ENCODE peak calls at places on chromosomes 12 and 14, in five cellular contexts. J is erythroblast, D is stomach, A is GM12891, Q is H54. V is an unnamed sample.

GRCh38 chr14:88835661-88836060 is 11.2 kb downstream of the TTC8 start:
- DNase-seq in D (no peak), Q (no peak), A (no peak), J (no peak), V (peak; percentile 24)

GRCh38 chr12:131507881-131508280 is 203.0 kb upstream of the SFSWAP start:
- DNase-seq in A (no peak), J (no peak), D (no peak), Q (no peak), V (no peak)

GRCh38 chr14:87667661-87668060 is 325.3 kb downstream of the GALC start:
- DNase-seq in Q (no peak), D (no peak), A (no peak), J (no peak), V (no peak)

GRCh38 chr12:11795192-11795909 is 145.9 kb downstream of the ETV6 start:
- DNase-seq in D (no peak), J (no peak), A (no peak), Q (no peak), V (no peak)

GRCh38 chr12:68227356-68227755 is 1.7 kb upstream of the IL26 start:
- DNase-seq in Q (no peak), A (no peak), D (no peak), J (no peak), V (no peak)

GRCh38 chr14:96146131-96146771 is 58.4 kb upstream of the BDKRB2 start:
- DNase-seq in D (peak; percentile 61), J (no peak), A (no peak), Q (no peak), V (peak; percentile 70)

GRCh38 chr14:55599250-55599879 is 19.4 kb downstream of the KTN1 start:
- DNase-seq in D (peak; percentile 54), A (no peak), J (peak; percentile 11), Q (no peak), V (no peak)

GRCh38 chr14:97021001-97021400 is 223.8 kb downstream of the VRK1 start:
- DNase-seq in J (peak; percentile 8), Q (no peak), A (no peak), D (no peak), V (no peak)

GRCh38 chr14:94330857-94331256 is 7.7 kb upstream of the SERPINA6 start:
- DNase-seq in D (no peak), Q (no peak), A (no peak), J (no peak), V (no peak)

GRCh38 chr12:131098178-131098981 is 144.7 kb downstream of the ADGRD1 start:
- DNase-seq in Q (no peak), A (no peak), J (no peak), D (no peak), V (no peak)

DNA sequence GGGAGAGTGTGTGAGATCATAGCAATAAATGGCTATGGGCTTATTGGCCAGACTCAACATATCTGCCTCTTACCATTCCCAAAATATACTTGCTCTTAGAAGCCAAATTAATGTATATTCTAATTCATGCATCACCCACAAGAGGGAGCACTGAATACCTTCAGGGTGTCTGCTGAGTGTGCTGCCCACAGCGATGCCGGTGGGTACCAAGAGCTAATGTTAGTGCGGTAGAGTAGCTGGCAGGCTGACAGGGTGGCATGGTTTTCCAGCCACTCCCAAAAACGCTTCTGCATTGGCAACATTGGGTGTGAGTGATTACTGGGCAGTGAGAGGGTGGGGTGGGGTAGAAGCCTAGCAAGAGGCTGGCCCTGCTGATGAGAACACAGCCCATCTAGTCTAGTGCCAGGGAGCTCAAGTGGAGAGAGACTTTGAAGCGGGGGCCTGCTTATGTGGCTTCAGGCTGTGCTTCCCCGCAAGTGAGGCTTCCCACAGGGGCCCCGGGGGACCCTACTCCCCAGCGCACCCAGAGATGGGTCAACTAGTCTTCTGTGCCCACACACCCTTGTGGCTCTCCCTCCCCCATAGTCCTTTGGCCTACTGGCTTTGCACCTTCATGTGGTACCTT is 9.2 kb upstream of the PLEKHD1 start:
- DNase-seq in J (peak; percentile 12), Q (peak; percentile 17), D (no peak), A (no peak), V (peak; percentile 7)
- TF ChIP-seq POLR2A in J (no peak), Q (no peak), D (no peak), A (no peak), V (no peak)

GRCh38 chr14:75340921-75341320 is 62.3 kb downstream of the FOS start:
- DNase-seq in D (peak; percentile 67), A (no peak), J (no peak), Q (no peak), V (no peak)
- TF ChIP-seq POLR2A in D (no peak), A (no peak), J (no peak), Q (no peak), V (no peak)

GRCh38 chr14:22836301-22837058 is at the start of gene MMP14:
- DNase-seq in A (no peak), D (peak; percentile 69), Q (no peak), J (no peak), V (peak; percentile 89)

GRCh38 chr14:22838631-22839041 is 2.3 kb downstream of the MMP14 start:
- DNase-seq in J (no peak), D (no peak), Q (no peak), A (no peak), V (peak; percentile 66)

GRCh38 chr14:22837750-22838538 is 1.6 kb downstream of the MMP14 start:
- DNase-seq in Q (no peak), D (no peak), J (no peak), A (no peak), V (peak; percentile 33)

GRCh38 chr14:22835505-22835904 is 880 bp upstream of the MMP14 start:
- DNase-seq in Q (no peak), J (no peak), A (no peak), D (no peak), V (no peak)

DNA sequence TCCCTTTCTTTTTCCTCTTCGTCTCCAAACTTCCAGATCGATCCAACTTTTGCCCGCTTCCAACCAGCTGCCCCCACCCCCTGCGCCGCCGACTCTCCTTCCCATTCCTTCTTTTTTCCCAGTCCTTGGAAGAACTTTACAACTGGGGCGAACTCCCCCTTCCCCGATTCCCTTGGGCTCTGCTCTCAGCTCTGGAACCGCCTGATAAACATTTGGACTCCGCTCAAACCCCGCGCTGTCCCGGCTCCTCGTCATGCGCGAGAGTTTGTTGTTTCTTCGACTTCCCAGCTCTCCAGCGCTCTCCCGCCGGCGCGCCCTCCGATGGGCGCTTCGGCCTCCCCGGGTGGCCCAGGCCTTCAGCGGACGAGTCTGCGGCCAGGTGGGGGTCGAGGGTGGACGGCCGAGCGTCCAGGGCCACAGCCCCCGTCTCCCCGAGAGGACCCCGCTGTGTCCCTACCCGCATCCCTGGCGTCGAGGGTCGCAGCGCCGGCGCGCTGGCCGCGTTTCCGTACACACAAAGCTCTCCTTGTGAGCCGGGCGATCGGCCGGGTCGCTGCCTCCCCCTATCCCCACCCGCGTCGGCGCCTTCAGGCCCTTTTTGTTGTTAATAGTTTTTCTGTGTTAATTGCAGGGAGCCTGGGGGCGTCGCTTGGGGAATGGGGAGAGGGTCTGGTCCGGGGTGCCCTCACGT is 819 bp downstream of the MMP14 start:
- DNase-seq in D (peak; percentile 71), Q (no peak), J (peak; percentile 70), A (no peak), V (peak; percentile 63)
- TF ChIP-seq POLR2A in D (no peak), Q (peak; percentile 9), J (peak; percentile 56), A (no peak), V (no peak)

DNA sequence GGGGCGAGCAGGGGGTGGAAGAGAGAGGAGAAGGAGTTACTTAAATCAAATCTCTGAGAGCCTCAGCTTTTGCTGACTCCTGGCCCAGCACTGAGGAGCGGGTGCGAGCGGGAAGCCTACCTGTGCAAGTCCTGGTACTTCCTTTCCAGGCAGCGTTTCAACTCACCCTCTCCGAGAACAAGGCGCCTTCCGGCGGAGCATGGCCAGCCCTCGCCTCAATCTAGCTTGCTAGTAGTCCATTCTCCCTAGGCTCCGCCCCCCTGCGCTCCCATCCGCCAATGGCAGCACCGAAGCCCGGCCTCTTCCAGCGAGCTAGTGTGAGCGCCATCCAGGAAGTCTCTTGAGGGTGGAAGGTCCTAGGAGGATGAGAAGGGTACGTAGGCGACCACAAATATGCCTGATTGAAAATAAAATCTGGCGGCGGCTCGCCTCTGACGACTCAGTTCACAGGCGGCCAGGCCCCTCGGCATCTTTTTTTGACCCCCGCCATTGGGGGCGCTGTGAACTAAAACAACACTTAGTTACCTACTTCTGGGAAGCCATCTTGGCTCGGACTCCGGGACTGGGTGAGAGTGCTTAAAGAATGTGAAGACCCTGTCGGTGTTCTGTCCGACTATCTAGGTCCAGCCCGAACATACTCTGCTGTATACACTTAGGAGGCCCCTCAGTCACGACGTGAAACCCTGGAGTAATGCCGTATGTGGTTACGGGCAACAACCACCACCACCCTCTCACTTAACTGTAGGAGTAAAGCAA is at the start of gene CHD8:
- DNase-seq in J (peak; percentile 100), Q (peak; percentile 85), D (peak; percentile 100), A (peak; percentile 92), V (peak; percentile 100)
- TF ChIP-seq POLR2A in J (peak; percentile 85), Q (peak; percentile 56), D (no peak), A (peak; percentile 80), V (peak; percentile 67)

DNA sequence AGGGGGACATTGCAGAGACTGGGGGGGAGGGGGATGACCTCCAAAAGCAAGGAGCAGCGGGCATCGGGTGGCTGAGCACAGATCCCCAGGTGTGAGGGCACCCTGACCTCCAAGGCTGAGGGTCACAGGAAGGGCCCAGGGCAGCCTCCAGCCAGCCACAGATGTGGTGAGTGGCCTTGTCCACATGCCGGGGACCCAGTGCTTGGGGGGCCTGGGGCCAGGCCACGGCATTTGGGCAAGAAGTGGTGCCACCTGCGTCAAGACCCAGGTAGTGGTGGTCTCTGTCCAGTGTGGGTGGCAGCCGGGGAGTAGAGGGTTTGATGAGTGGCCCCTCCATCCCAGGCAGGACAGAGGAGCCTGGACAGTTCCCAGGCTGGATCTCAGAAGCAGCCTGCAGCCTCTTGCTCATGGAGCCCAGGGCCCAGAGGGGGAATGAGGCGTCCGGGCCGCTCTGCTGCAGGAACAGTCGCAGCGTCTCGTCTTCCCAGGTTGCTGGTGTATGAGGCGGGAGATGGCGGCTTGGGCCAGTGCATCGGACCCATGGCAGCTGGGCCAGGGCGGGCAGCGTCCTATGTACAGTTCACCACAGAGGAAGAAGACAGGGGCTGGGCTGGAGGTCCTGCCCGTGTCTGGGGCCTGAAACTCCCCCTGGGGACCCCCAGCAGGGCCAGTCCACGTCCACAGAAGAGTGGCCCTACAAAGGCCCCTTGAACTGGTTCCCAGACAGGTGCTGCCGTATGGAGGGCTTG is 33.5 kb downstream of the CCNK start:
- DNase-seq in Q (no peak), A (no peak), D (no peak), J (no peak), V (no peak)
- TF ChIP-seq POLR2A in Q (no peak), A (no peak), D (no peak), J (no peak), V (no peak)

V was measured in IMR-90.